ENCODE peak calls at places on chromosomes 16 and 17, in four cellular contexts. Q is upper lobe of right lung, V is lower leg skin, T is ovary. K is an unnamed sample.

GRCh38 chr16:546909-547770 is 13.1 kb upstream of the PRR35 start:
- DNase-seq in Q (peak; percentile 85), V (peak; percentile 54), T (peak; percentile 95), K (no peak)

GRCh38 chr16:2715519-2715918 is 4.5 kb downstream of the PRSS27 start:
- DNase-seq in Q (peak; percentile 83), V (no peak), T (peak; percentile 63), K (peak; percentile 67)

GRCh38 chr16:67326115-67326471 is 448 bp downstream of the KCTD19 start:
- DNase-seq in Q (no peak), V (no peak), T (no peak), K (no peak)

GRCh38 chr17:72402727-72403210 is 281.9 kb downstream of the SOX9 start:
- DNase-seq in Q (no peak), V (no peak), T (no peak), K (no peak)

GRCh38 chr17:77560417-77560816 is 398.1 kb upstream of the TNRC6C start:
- DNase-seq in Q (no peak), V (no peak), T (no peak), K (no peak)

GRCh38 chr16:51523400-51523799 is 372.3 kb upstream of the SALL1 start:
- DNase-seq in Q (no peak), V (no peak), T (no peak), K (no peak)

GRCh38 chr16:86994651-86995171 is 322.5 kb downstream of the C16orf95 start:
- DNase-seq in Q (no peak), V (no peak), T (no peak), K (no peak)

GRCh38 chr17:31310260-31310659 is 3.6 kb downstream of the EVI2B start:
- DNase-seq in Q (no peak), V (no peak), T (no peak), K (no peak)

GRCh38 chr17:44599298-44600175 is 42.3 kb downstream of the FZD2 start:
- DNase-seq in Q (no peak), V (no peak), T (peak; percentile 94), K (no peak)

GRCh38 chr16:14321542-14321941 is 250.4 kb downstream of the MRTFB start:
- DNase-seq in Q (no peak), V (no peak), T (peak; percentile 69), K (no peak)

GRCh38 chr16:24610421-24610765 is 71.0 kb downstream of the RBBP6 start:
- DNase-seq in Q (peak; percentile 65), V (no peak), T (peak; percentile 31), K (no peak)

GRCh38 chr16:9900576-9900975 is 281.7 kb downstream of the GRIN2A start:
- DNase-seq in Q (no peak), V (no peak), T (no peak), K (no peak)

GRCh38 chr16:23699100-23699499 is 13.9 kb downstream of the ERN2 start:
- DNase-seq in Q (no peak), V (no peak), T (no peak), K (no peak)

DNA sequence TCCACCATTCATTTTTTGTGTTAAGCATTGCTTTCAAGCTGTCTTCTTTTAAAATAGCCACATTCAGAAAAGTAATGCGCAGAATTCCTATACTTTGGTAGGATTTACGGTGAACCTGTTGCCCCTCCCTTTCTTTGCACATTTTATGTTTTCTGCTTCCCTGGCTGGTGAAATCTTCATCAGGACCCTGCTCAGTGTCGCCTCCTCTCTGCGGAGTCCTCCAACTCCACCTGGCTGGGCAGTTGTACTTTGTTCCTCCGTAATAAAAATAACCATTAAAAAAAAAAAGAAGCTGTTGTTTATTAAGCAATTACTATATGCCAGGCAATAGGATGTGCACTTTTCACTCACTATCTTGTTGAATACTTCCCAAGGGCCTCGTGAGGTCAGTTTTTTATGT is 2.9 kb downstream of the UMOD start:
- DNase-seq in Q (no peak), V (no peak), T (no peak), K (no peak)
- TF ChIP-seq CTCF in Q (no peak), V (no peak), T (no peak), K (no peak)

DNA sequence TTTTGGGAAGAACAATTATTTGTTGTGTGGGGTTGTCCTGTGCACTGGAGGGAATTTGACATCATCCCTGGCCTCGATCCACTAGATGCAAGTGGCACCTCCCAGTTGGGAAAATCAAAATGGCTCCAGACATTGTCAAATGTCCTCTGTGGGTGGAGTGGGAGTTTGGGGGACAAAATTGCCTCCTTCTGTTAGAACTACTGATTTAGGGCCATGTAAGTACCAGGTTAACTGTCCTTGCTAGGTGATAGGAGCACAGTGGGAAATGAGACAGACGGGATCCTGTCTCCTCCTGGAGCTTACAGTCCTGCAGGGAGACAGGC is 56.8 kb downstream of the ARHGAP23 start:
- DNase-seq in Q (no peak), V (no peak), T (no peak), K (no peak)
- TF ChIP-seq CTCF in Q (no peak), V (no peak), T (no peak), K (peak; percentile 41)

GRCh38 chr17:15238064-15238463 is 27.1 kb downstream of the PMP22 start:
- DNase-seq in Q (no peak), V (no peak), T (no peak), K (no peak)

GRCh38 chr17:15237106-15237425 is 28.1 kb downstream of the PMP22 start:
- DNase-seq in Q (no peak), V (no peak), T (no peak), K (no peak)

GRCh38 chr17:15239471-15239870 is 25.7 kb downstream of the PMP22 start:
- DNase-seq in Q (no peak), V (no peak), T (no peak), K (no peak)

GRCh38 chr17:15236281-15237105 is 28.6 kb downstream of the PMP22 start:
- DNase-seq in Q (no peak), V (no peak), T (no peak), K (no peak)

GRCh38 chr17:15240617-15241016 is 24.5 kb downstream of the PMP22 start:
- DNase-seq in Q (no peak), V (no peak), T (no peak), K (no peak)
- TF ChIP-seq CTCF in Q (no peak), V (no peak), T (no peak), K (no peak)

DNA sequence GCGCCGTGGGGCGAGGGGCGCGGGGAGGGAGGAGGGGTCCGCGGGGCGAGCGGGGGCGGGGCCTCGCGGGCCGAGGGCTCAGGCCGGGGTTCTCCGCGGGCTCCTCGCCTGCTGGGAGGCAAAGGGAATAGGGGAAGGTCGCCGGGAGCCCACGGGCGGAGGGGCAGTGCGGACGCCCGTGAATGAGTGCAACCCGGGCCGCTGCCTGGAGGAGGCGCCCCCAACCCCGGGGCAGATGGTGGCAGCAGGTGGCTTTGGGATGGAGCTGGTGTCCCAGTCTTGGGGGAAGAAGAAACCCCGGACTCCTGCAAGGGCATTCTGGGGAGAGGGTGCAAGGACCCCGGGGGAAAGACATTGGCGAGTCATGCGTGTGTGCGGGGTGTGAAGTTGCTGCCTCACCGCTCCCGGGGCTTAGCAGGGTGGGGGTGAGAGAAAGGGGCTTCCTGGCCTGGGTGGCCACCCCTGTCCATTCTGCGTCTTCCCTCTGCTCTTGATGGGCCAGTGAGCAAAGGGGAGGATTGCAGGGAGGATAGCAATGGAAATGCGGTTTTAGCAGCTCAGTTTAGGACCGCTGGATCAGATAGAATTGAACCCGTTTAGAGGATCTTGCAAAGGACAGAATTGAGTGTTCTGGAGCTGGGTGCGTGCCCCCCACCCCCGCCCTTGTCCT is 508 bp downstream of the KIAA0513 start:
- DNase-seq in Q (peak; percentile 79), V (no peak), T (no peak), K (no peak)
- TF ChIP-seq CTCF in Q (peak; percentile 34), V (no peak), T (no peak), K (peak; percentile 12)

GRCh38 chr17:46193626-46194392 is 580 bp upstream of the KANSL1 start:
- DNase-seq in Q (peak; percentile 98), V (peak; percentile 95), T (peak; percentile 93), K (peak; percentile 97)

GRCh38 chr17:46194393-46195216 is 1.4 kb upstream of the KANSL1 start:
- DNase-seq in Q (no peak), V (no peak), T (no peak), K (no peak)

GRCh38 chr17:46195939-46196338 is 2.7 kb upstream of the KANSL1 start:
- DNase-seq in Q (no peak), V (no peak), T (no peak), K (no peak)

GRCh38 chr17:46193246-46193625 is at the start of gene KANSL1:
- DNase-seq in Q (peak; percentile 95), V (peak; percentile 80), T (peak; percentile 89), K (peak; percentile 92)

DNA sequence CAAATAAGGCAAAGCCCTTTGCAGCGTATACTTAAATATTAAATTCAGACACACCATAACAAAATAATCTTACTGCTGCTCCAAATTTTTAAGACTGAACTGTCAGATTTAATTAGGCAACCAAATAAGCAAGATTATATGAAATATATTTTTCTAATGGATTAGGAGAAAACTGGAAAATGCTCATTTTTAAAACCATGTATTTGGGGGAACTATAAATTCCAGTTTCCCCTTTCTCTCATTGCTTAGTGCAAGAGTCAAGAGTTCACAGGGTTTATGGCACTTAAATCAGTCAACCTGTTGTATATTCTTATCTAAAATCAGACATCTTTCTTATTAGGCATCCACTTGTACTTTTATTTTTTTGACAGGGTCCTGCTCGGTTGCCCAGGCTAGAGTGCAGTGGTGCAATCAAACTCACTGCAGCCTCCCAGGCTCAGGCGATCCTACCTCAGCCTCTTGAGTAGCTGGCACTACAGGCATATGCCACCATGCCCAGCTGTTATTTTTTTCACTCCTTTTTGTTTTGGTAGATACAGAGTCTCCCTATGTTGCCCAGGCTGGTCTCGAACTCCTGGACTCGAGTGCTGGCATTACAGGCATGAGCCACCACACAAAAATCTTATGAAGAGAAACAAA is 2.1 kb upstream of the KANSL1 start:
- DNase-seq in Q (no peak), V (no peak), T (no peak), K (no peak)
- TF ChIP-seq CTCF in Q (no peak), V (no peak), T (no peak), K (peak; percentile 62)

GRCh38 chr16:11276880-11277593 is 757 bp upstream of the PRM2 start:
- DNase-seq in Q (no peak), V (no peak), T (no peak), K (no peak)
- TF ChIP-seq CTCF in Q (no peak), V (no peak), T (no peak), K (no peak)

K was measured in RWPE2.